ENCODE peak calls at places on chromosomes 1 and 21, in four cellular contexts. S is EL, R is fibroblast of lung, M is HFF-Myc. V is an unnamed sample.

GRCh38 chr1:82819234-82819633 is 1018.5 kb downstream of the ADGRL2 start:
- DNase-seq in S (no peak), R (no peak), M (no peak), V (no peak)

GRCh38 chr1:51941528-51941927 is 49.0 kb downstream of the RAB3B start:
- DNase-seq in S (peak), R (no peak), M (no peak), V (no peak)

GRCh38 chr1:45608475-45609156 is 15.2 kb downstream of the CCDC17 start:
- DNase-seq in S (no peak), R (no peak), M (no peak), V (no peak)

GRCh38 chr1:191963781-191964455 is 194.3 kb upstream of the RGS18 start:
- DNase-seq in S (peak), R (peak), M (no peak), V (no peak)

GRCh38 chr21:33185852-33186251 is 43.9 kb upstream of the IFNAR2 start:
- DNase-seq in S (no peak), R (no peak), M (no peak), V (no peak)

GRCh38 chr1:244173240-244173639 is 122.2 kb downstream of the ZBTB18 start:
- DNase-seq in S (no peak), R (no peak), M (no peak), V (no peak)

GRCh38 chr1:48196168-48196716 is 26.3 kb upstream of the SLC5A9 start:
- DNase-seq in S (no peak), R (no peak), M (no peak), V (no peak)

GRCh38 chr1:41341756-41342562 is 19.3 kb upstream of the FOXO6 start:
- DNase-seq in S (no peak), R (no peak), M (no peak), V (peak)

GRCh38 chr21:36434144-36434543 is 45.8 kb downstream of the CLDN14 start:
- DNase-seq in S (no peak), R (no peak), M (no peak), V (no peak)

GRCh38 chr1:165954940-165955339 is 127.5 kb downstream of the UCK2 start:
- DNase-seq in S (peak), R (peak), M (peak), V (peak)

GRCh38 chr1:30904962-30905335 is 3.6 kb downstream of the SDC3 start:
- DNase-seq in S (no peak), R (no peak), M (no peak), V (no peak)

GRCh38 chr21:26148071-26148470 is 22.5 kb downstream of the APP start:
- DNase-seq in S (peak), R (no peak), M (no peak), V (no peak)

GRCh38 chr1:109392037-109392787 is 5.5 kb downstream of the SORT1 start:
- DNase-seq in S (no peak), R (peak), M (no peak), V (no peak)

GRCh38 chr1:203291201-203292096 is 13.9 kb upstream of the BTG2 start:
- DNase-seq in S (no peak), R (no peak), M (no peak), V (no peak)

GRCh38 chr1:30513396-30514136 is 209.8 kb downstream of the MATN1 start:
- DNase-seq in S (no peak), R (no peak), M (no peak), V (no peak)

GRCh38 chr1:248686815-248687214 is 15.8 kb downstream of the OR14I1 start:
- DNase-seq in S (no peak), R (no peak), M (no peak), V (no peak)

GRCh38 chr1:86714159-86714558 is 9.8 kb downstream of the SH3GLB1 start:
- DNase-seq in S (peak), R (peak), M (no peak), V (no peak)

GRCh38 chr1:167492509-167492910 is 25.8 kb downstream of the CD247 start:
- DNase-seq in S (no peak), R (no peak), M (no peak), V (no peak)

GRCh38 chr1:192609110-192610079 is 26.6 kb upstream of the RGS13 start:
- DNase-seq in S (no peak), R (no peak), M (no peak), V (no peak)

GRCh38 chr1:92356956-92357355 is 58.1 kb downstream of the RPAP2 start:
- DNase-seq in S (peak), R (peak), M (peak), V (peak)

GRCh38 chr1:211495584-211495983 is 3.6 kb upstream of the RD3 start:
- DNase-seq in S (no peak), R (no peak), M (no peak), V (no peak)

GRCh38 chr1:246588322-246588721 is 22.1 kb downstream of the CNST start:
- DNase-seq in S (peak), R (peak), M (no peak), V (no peak)

GRCh38 chr1:59072017-59072947 is 224.6 kb upstream of the FGGY start:
- DNase-seq in S (no peak), R (no peak), M (no peak), V (no peak)

GRCh38 chr1:88524129-88524528 is 159.9 kb upstream of the PKN2 start:
- DNase-seq in S (no peak), R (no peak), M (no peak), V (no peak)

GRCh38 chr1:245807954-245808719 is 653.4 kb downstream of the KIF26B start:
- DNase-seq in S (no peak), R (no peak), M (no peak), V (no peak)

GRCh38 chr1:39182804-39183203 is 21.7 kb upstream of the MACF1 start:
- DNase-seq in S (no peak), R (no peak), M (no peak), V (no peak)

GRCh38 chr1:244302889-244303609 is 148.7 kb downstream of the ADSS2 start:
- DNase-seq in S (peak), R (peak), M (no peak), V (no peak)

GRCh38 chr21:33824156-33824941 is 91.3 kb downstream of the ATP5PO start:
- DNase-seq in S (no peak), R (no peak), M (no peak), V (no peak)

GRCh38 chr1:12424150-12424549 is 193.9 kb downstream of the DHRS3 start:
- DNase-seq in S (peak), R (peak), M (no peak), V (peak)

GRCh38 chr1:36128126-36128904 is 3.3 kb upstream of the COL8A2 start:
- DNase-seq in S (peak), R (no peak), M (no peak), V (no peak)

GRCh38 chr1:52552236-52552504 is 722 bp downstream of the TUT4 start:
- DNase-seq in S (peak), R (peak), M (no peak), V (no peak)

GRCh38 chr1:183480971-183481431 is 8.7 kb downstream of the SMG7 start:
- DNase-seq in S (peak), R (no peak), M (no peak), V (no peak)

GRCh38 chr21:26965091-26965566 is 1.8 kb downstream of the ADAMTS5 start:
- DNase-seq in S (no peak), R (no peak), M (no peak), V (no peak)

GRCh38 chr1:241606544-241606943 is 33.6 kb downstream of the CHML start:
- DNase-seq in S (peak), R (no peak), M (peak), V (no peak)

GRCh38 chr1:236124965-236125364 is 17.4 kb upstream of the GPR137B start:
- DNase-seq in S (no peak), R (no peak), M (no peak), V (no peak)

GRCh38 chr1:18705811-18706210 is 75.2 kb downstream of the PAX7 start:
- DNase-seq in S (no peak), R (no peak), M (no peak), V (no peak)

GRCh38 chr21:36706951-36707762 is 8.2 kb downstream of the SIM2 start:
- DNase-seq in S (no peak), R (peak), M (no peak), V (no peak)

GRCh38 chr1:112714313-112715263 is 544 bp downstream of the PPM1J start:
- DNase-seq in S (peak), R (no peak), M (no peak), V (no peak)